ENCODE peak calls at places on chromosomes 12 and 14, in ten cellular contexts. One of them, this sample, is unnamed.

GRCh38 chr14:102445066-102445465 is 64.5 kb downstream of the ANKRD9 start:
- DNase-seq in A549: no peak
- DNase-seq in AG04450: no peak
- DNase-seq in uterus: no peak
- DNase-seq in HCT116: no peak
- DNase-seq in esophagus muscularis mucosa: no peak
- DNase-seq in thoracic aorta: no peak
- DNase-seq in GM23248: no peak
- DNase-seq in heart right ventricle: no peak
- DNase-seq in dorsolateral prefrontal cortex: peak; percentile 41
- DNase-seq in this sample: no peak

GRCh38 chr12:47082963-47083621 is 3.3 kb upstream of the AMIGO2 start:
- DNase-seq in GM23248: peak; percentile 95
- DNase-seq in A549: no peak
- DNase-seq in HCT116: no peak
- DNase-seq in uterus: no peak
- DNase-seq in dorsolateral prefrontal cortex: no peak
- DNase-seq in heart right ventricle: no peak
- DNase-seq in AG04450: peak; percentile 57
- DNase-seq in esophagus muscularis mucosa: no peak
- DNase-seq in thoracic aorta: no peak
- DNase-seq in this sample: no peak

GRCh38 chr12:123150273-123150803 is 552 bp downstream of the PITPNM2 start:
- DNase-seq in uterus: peak; percentile 63
- DNase-seq in thoracic aorta: no peak
- DNase-seq in AG04450: no peak
- DNase-seq in heart right ventricle: peak; percentile 63
- DNase-seq in dorsolateral prefrontal cortex: no peak
- DNase-seq in GM23248: no peak
- DNase-seq in esophagus muscularis mucosa: no peak
- DNase-seq in HCT116: no peak
- DNase-seq in A549: peak; percentile 50
- DNase-seq in this sample: no peak

GRCh38 chr12:102347761-102348160 is 132.6 kb downstream of the IGF1 start:
- DNase-seq in AG04450: no peak
- DNase-seq in dorsolateral prefrontal cortex: no peak
- DNase-seq in esophagus muscularis mucosa: no peak
- DNase-seq in uterus: peak; percentile 26
- DNase-seq in GM23248: no peak
- DNase-seq in A549: no peak
- DNase-seq in HCT116: no peak
- DNase-seq in thoracic aorta: no peak
- DNase-seq in heart right ventricle: no peak
- DNase-seq in this sample: no peak

GRCh38 chr12:117863004-117863709 is 105.6 kb downstream of the KSR2 start:
- DNase-seq in uterus: no peak
- DNase-seq in HCT116: no peak
- DNase-seq in thoracic aorta: no peak
- DNase-seq in dorsolateral prefrontal cortex: no peak
- DNase-seq in esophagus muscularis mucosa: no peak
- DNase-seq in GM23248: peak; percentile 83
- DNase-seq in A549: no peak
- DNase-seq in AG04450: no peak
- DNase-seq in heart right ventricle: no peak
- DNase-seq in this sample: peak; percentile 43

GRCh38 chr12:53695148-53696138 is 19.6 kb upstream of the ATP5MC2 start:
- DNase-seq in esophagus muscularis mucosa: no peak
- DNase-seq in dorsolateral prefrontal cortex: no peak
- DNase-seq in HCT116: peak; percentile 36
- DNase-seq in AG04450: no peak
- DNase-seq in thoracic aorta: no peak
- DNase-seq in uterus: no peak
- DNase-seq in GM23248: peak; percentile 92
- DNase-seq in A549: peak; percentile 55
- DNase-seq in heart right ventricle: peak; percentile 37
- DNase-seq in this sample: no peak

GRCh38 chr12:20429876-20430275 is 61.5 kb downstream of the PDE3A start:
- DNase-seq in GM23248: no peak
- DNase-seq in uterus: no peak
- DNase-seq in esophagus muscularis mucosa: no peak
- DNase-seq in dorsolateral prefrontal cortex: no peak
- DNase-seq in heart right ventricle: no peak
- DNase-seq in AG04450: no peak
- DNase-seq in A549: no peak
- DNase-seq in thoracic aorta: no peak
- DNase-seq in HCT116: no peak
- DNase-seq in this sample: no peak

GRCh38 chr14:47044841-47045240 is 393.3 kb upstream of the RPL10L start:
- DNase-seq in AG04450: no peak
- DNase-seq in thoracic aorta: no peak
- DNase-seq in uterus: no peak
- DNase-seq in GM23248: no peak
- DNase-seq in HCT116: no peak
- DNase-seq in dorsolateral prefrontal cortex: no peak
- DNase-seq in heart right ventricle: no peak
- DNase-seq in A549: no peak
- DNase-seq in esophagus muscularis mucosa: no peak
- DNase-seq in this sample: no peak

GRCh38 chr12:93368766-93369165 is 9.0 kb upstream of the NUDT4 start:
- DNase-seq in dorsolateral prefrontal cortex: no peak
- DNase-seq in uterus: no peak
- DNase-seq in heart right ventricle: no peak
- DNase-seq in GM23248: no peak
- DNase-seq in HCT116: no peak
- DNase-seq in A549: no peak
- DNase-seq in esophagus muscularis mucosa: no peak
- DNase-seq in AG04450: no peak
- DNase-seq in thoracic aorta: no peak
- DNase-seq in this sample: no peak

GRCh38 chr14:39229222-39229543 is 4.5 kb upstream of the MIA2 start:
- DNase-seq in A549: no peak
- DNase-seq in esophagus muscularis mucosa: no peak
- DNase-seq in uterus: no peak
- DNase-seq in thoracic aorta: no peak
- DNase-seq in heart right ventricle: no peak
- DNase-seq in AG04450: no peak
- DNase-seq in HCT116: no peak
- DNase-seq in GM23248: peak; percentile 83
- DNase-seq in dorsolateral prefrontal cortex: no peak
- DNase-seq in this sample: no peak

GRCh38 chr14:54584097-54584496 is 17.2 kb downstream of the SAMD4A start:
- DNase-seq in HCT116: no peak
- DNase-seq in heart right ventricle: no peak
- DNase-seq in AG04450: no peak
- DNase-seq in dorsolateral prefrontal cortex: no peak
- DNase-seq in GM23248: no peak
- DNase-seq in esophagus muscularis mucosa: no peak
- DNase-seq in uterus: no peak
- DNase-seq in A549: no peak
- DNase-seq in thoracic aorta: no peak
- DNase-seq in this sample: no peak

GRCh38 chr14:54582334-54582733 is 15.4 kb downstream of the SAMD4A start:
- DNase-seq in AG04450: no peak
- DNase-seq in dorsolateral prefrontal cortex: no peak
- DNase-seq in HCT116: no peak
- DNase-seq in uterus: no peak
- DNase-seq in thoracic aorta: no peak
- DNase-seq in heart right ventricle: no peak
- DNase-seq in esophagus muscularis mucosa: no peak
- DNase-seq in A549: no peak
- DNase-seq in GM23248: no peak
- DNase-seq in this sample: no peak

GRCh38 chr14:54580933-54581332 is 14.0 kb downstream of the SAMD4A start:
- DNase-seq in dorsolateral prefrontal cortex: no peak
- DNase-seq in esophagus muscularis mucosa: no peak
- DNase-seq in AG04450: no peak
- DNase-seq in uterus: no peak
- DNase-seq in thoracic aorta: no peak
- DNase-seq in A549: no peak
- DNase-seq in GM23248: no peak
- DNase-seq in HCT116: no peak
- DNase-seq in heart right ventricle: no peak
- DNase-seq in this sample: no peak

GRCh38 chr14:54589076-54589475 is 22.1 kb downstream of the SAMD4A start:
- DNase-seq in thoracic aorta: no peak
- DNase-seq in AG04450: no peak
- DNase-seq in dorsolateral prefrontal cortex: no peak
- DNase-seq in HCT116: no peak
- DNase-seq in GM23248: peak; percentile 88
- DNase-seq in uterus: no peak
- DNase-seq in A549: no peak
- DNase-seq in heart right ventricle: no peak
- DNase-seq in esophagus muscularis mucosa: no peak
- DNase-seq in this sample: no peak

GRCh38 chr14:54585214-54585613 is 18.3 kb downstream of the SAMD4A start:
- DNase-seq in dorsolateral prefrontal cortex: no peak
- DNase-seq in AG04450: no peak
- DNase-seq in heart right ventricle: no peak
- DNase-seq in GM23248: no peak
- DNase-seq in thoracic aorta: no peak
- DNase-seq in esophagus muscularis mucosa: no peak
- DNase-seq in uterus: no peak
- DNase-seq in HCT116: no peak
- DNase-seq in A549: no peak
- DNase-seq in this sample: no peak
- H3K27ac ChIP-seq in dorsolateral prefrontal cortex: no peak overlapping the region
- H3K27ac ChIP-seq in AG04450: no peak overlapping the region
- H3K27ac ChIP-seq in heart right ventricle: no peak overlapping the region
- H3K27ac ChIP-seq in GM23248: no peak overlapping the region
- H3K27ac ChIP-seq in thoracic aorta: no peak overlapping the region
- H3K27ac ChIP-seq in esophagus muscularis mucosa: no peak overlapping the region
- H3K27ac ChIP-seq in uterus: no peak overlapping the region
- H3K27ac ChIP-seq in HCT116: no peak overlapping the region
- H3K27ac ChIP-seq in A549: no peak overlapping the region
- H3K27ac ChIP-seq in this sample: no peak overlapping the region

GRCh38 chr12:26226629-26227375 is 31.4 kb downstream of the SSPN start:
- DNase-seq in esophagus muscularis mucosa: no peak
- DNase-seq in AG04450: no peak
- DNase-seq in thoracic aorta: no peak
- DNase-seq in uterus: peak; percentile 37
- DNase-seq in dorsolateral prefrontal cortex: peak; percentile 53
- DNase-seq in GM23248: peak; percentile 56
- DNase-seq in heart right ventricle: peak; percentile 23
- DNase-seq in A549: no peak
- DNase-seq in HCT116: no peak
- DNase-seq in this sample: no peak

GRCh38 chr12:26224657-26225056 is 29.3 kb downstream of the SSPN start:
- DNase-seq in A549: no peak
- DNase-seq in thoracic aorta: no peak
- DNase-seq in uterus: no peak
- DNase-seq in HCT116: no peak
- DNase-seq in esophagus muscularis mucosa: no peak
- DNase-seq in AG04450: no peak
- DNase-seq in GM23248: no peak
- DNase-seq in heart right ventricle: no peak
- DNase-seq in dorsolateral prefrontal cortex: no peak
- DNase-seq in this sample: no peak

GRCh38 chr12:26227376-26227775 is 32.0 kb downstream of the SSPN start:
- DNase-seq in AG04450: no peak
- DNase-seq in A549: no peak
- DNase-seq in GM23248: no peak
- DNase-seq in thoracic aorta: no peak
- DNase-seq in heart right ventricle: no peak
- DNase-seq in uterus: no peak
- DNase-seq in dorsolateral prefrontal cortex: no peak
- DNase-seq in HCT116: no peak
- DNase-seq in esophagus muscularis mucosa: no peak
- DNase-seq in this sample: no peak

GRCh38 chr12:26229910-26230309 is 34.5 kb downstream of the SSPN start:
- DNase-seq in A549: no peak
- DNase-seq in uterus: no peak
- DNase-seq in HCT116: no peak
- DNase-seq in heart right ventricle: no peak
- DNase-seq in GM23248: no peak
- DNase-seq in AG04450: no peak
- DNase-seq in dorsolateral prefrontal cortex: no peak
- DNase-seq in esophagus muscularis mucosa: no peak
- DNase-seq in thoracic aorta: no peak
- DNase-seq in this sample: no peak

DNA sequence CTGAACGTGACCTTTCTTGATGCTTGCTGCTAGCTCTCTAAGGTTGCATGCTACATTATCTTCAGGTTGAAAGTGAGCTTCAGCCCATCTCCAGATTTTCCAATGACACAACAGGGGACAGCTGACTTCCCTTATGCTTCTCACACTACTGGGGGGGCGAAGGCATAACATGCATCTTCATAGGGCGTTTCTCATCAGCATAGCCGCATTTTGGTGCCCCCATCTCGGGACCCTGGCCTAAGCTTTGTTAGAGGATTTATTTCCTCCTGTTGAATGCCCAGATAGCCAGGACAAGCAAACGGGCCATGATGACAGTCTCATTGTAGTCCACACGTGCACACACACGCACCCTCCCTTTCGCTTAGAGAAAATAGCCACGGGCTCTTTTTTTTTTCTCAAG is 30.7 kb downstream of the SSPN start:
- DNase-seq in A549: no peak
- DNase-seq in heart right ventricle: no peak
- DNase-seq in AG04450: no peak
- DNase-seq in GM23248: no peak
- DNase-seq in dorsolateral prefrontal cortex: no peak
- DNase-seq in esophagus muscularis mucosa: no peak
- DNase-seq in HCT116: no peak
- DNase-seq in uterus: no peak
- DNase-seq in thoracic aorta: no peak
- DNase-seq in this sample: no peak
- H3K27ac ChIP-seq in A549: no peak overlapping the region
- H3K27ac ChIP-seq in heart right ventricle: no peak overlapping the region
- H3K27ac ChIP-seq in AG04450: no peak overlapping the region
- H3K27ac ChIP-seq in GM23248: no peak overlapping the region
- H3K27ac ChIP-seq in dorsolateral prefrontal cortex: peak overlapping the region; percentile 95
- H3K27ac ChIP-seq in esophagus muscularis mucosa: peak overlapping the region; percentile 74
- H3K27ac ChIP-seq in HCT116: no peak overlapping the region
- H3K27ac ChIP-seq in uterus: no peak overlapping the region
- H3K27ac ChIP-seq in thoracic aorta: peak overlapping the region; percentile 9
- H3K27ac ChIP-seq in this sample: no peak overlapping the region

DNA sequence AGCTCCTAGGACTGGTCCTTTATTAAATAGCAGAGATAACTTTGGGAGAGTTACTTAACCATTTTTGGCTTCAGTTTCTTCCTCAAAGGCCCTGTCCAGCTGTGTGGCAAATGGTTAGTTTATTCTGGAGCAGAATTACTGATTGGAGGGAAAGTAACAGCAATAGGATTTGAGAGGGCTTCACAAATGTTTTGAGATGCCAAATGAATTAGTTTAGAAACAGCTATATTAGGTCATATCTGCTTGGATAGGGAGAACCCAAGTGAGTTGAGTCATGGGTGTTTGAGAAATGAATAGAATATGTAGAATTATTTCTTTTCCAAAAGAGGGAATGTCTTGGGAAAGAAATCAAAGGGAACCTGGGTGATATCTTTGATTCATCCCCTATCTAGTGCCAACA is 17.5 kb downstream of the RASSF3 start:
- DNase-seq in esophagus muscularis mucosa: no peak
- DNase-seq in heart right ventricle: no peak
- DNase-seq in dorsolateral prefrontal cortex: no peak
- DNase-seq in A549: no peak
- DNase-seq in GM23248: peak; percentile 84
- DNase-seq in uterus: no peak
- DNase-seq in HCT116: no peak
- DNase-seq in AG04450: peak; percentile 74
- DNase-seq in thoracic aorta: no peak
- DNase-seq in this sample: no peak
- H3K27ac ChIP-seq in esophagus muscularis mucosa: peak overlapping the region; percentile 81
- H3K27ac ChIP-seq in heart right ventricle: no peak overlapping the region
- H3K27ac ChIP-seq in dorsolateral prefrontal cortex: no peak overlapping the region
- H3K27ac ChIP-seq in A549: peak overlapping the region; percentile 75
- H3K27ac ChIP-seq in GM23248: peak overlapping the region; percentile 3
- H3K27ac ChIP-seq in uterus: peak overlapping the region; percentile 83
- H3K27ac ChIP-seq in HCT116: no peak overlapping the region
- H3K27ac ChIP-seq in AG04450: peak overlapping the region; percentile 66
- H3K27ac ChIP-seq in thoracic aorta: peak overlapping the region; percentile 87
- H3K27ac ChIP-seq in this sample: no peak overlapping the region

GRCh38 chr14:90629471-90629870 is 186.8 kb downstream of the TTC7B start:
- DNase-seq in HCT116: no peak
- DNase-seq in AG04450: no peak
- DNase-seq in heart right ventricle: no peak
- DNase-seq in thoracic aorta: no peak
- DNase-seq in uterus: no peak
- DNase-seq in dorsolateral prefrontal cortex: no peak
- DNase-seq in A549: no peak
- DNase-seq in esophagus muscularis mucosa: no peak
- DNase-seq in GM23248: no peak
- DNase-seq in this sample: no peak
- H3K27ac ChIP-seq in HCT116: no peak overlapping the region
- H3K27ac ChIP-seq in AG04450: no peak overlapping the region
- H3K27ac ChIP-seq in heart right ventricle: no peak overlapping the region
- H3K27ac ChIP-seq in thoracic aorta: no peak overlapping the region
- H3K27ac ChIP-seq in uterus: no peak overlapping the region
- H3K27ac ChIP-seq in dorsolateral prefrontal cortex: peak overlapping the region; percentile 52
- H3K27ac ChIP-seq in A549: no peak overlapping the region
- H3K27ac ChIP-seq in esophagus muscularis mucosa: no peak overlapping the region
- H3K27ac ChIP-seq in GM23248: no peak overlapping the region
- H3K27ac ChIP-seq in this sample: no peak overlapping the region

This sample was measured in epithelial cell of prostate.